ENCODE peak calls at places on chromosome 16, in four cellular contexts. Z is right lobe of liver, M is breast epithelium, C is IMR-90. G is an unnamed sample.

GRCh38 chr16:21033264-21033663 is 117.4 kb downstream of the DNAH3 start:
- DNase-seq in C (no peak), M (no peak), Z (no peak), G (no peak)

GRCh38 chr16:1105888-1106620 is 10.0 kb upstream of the C1QTNF8 start:
- DNase-seq in C (peak), M (peak), Z (peak), G (peak)

GRCh38 chr16:48053346-48053745 is 102.4 kb downstream of the ABCC12 start:
- DNase-seq in Z (no peak), C (peak), M (no peak), G (peak)

GRCh38 chr16:6926762-6927161 is 405.9 kb upstream of the RBFOX1 start:
- DNase-seq in C (no peak), Z (no peak), M (no peak), G (no peak)

GRCh38 chr16:15792563-15792971 is 64.3 kb downstream of the MYH11 start:
- DNase-seq in Z (no peak), C (no peak), M (no peak), G (no peak)

GRCh38 chr16:4556580-4556979 is 440 bp downstream of the C16orf96 start:
- DNase-seq in C (no peak), M (no peak), Z (no peak), G (peak)

GRCh38 chr16:87881327-87882200 is 12.3 kb upstream of the SLC7A5 start:
- DNase-seq in C (no peak), Z (no peak), M (no peak), G (no peak)

GRCh38 chr16:19884611-19885455 is at the start of gene GPRC5B:
- DNase-seq in Z (peak), M (peak), C (peak), G (peak)

GRCh38 chr16:53504161-53504663 is 1.2 kb upstream of the AKTIP start:
- DNase-seq in C (peak), M (peak), Z (peak), G (no peak)

GRCh38 chr16:4623593-4623992 is 1.0 kb upstream of the MGRN1 start:
- DNase-seq in M (no peak), Z (no peak), C (no peak), G (no peak)

GRCh38 chr16:2447920-2448583 is 11.9 kb upstream of the TEDC2 start:
- DNase-seq in M (no peak), Z (no peak), C (peak), G (no peak)

GRCh38 chr16:85688586-85689284 is at the start of gene GINS2:
- DNase-seq in C (peak), Z (peak), M (peak), G (peak)
- TF ChIP-seq POLR2A in C (peak), Z (no peak), M (no peak), G (no peak)

DNA sequence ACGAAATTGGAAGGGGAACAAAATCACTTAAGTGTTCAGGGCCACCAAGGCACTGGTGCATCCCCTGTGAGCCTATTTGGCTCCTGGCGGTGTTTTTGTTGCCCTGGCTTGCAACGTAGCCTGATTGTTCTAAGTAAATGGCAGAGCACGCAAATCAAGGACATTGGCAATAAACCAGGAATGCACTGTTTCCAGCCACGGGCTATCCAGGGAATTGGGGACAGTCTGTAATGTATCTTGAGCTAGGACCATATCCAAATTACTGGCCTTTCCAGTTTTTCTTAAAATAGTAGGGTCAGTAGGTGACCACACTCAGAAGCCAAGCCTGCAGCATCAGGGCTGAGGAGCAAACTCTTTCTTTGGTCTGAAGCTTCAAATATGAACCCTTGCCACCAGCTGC is 734.0 kb downstream of the MAF start:
- DNase-seq in M (no peak), Z (no peak), C (no peak), G (no peak)
- H3K27ac ChIP-seq in M (no peak), Z (no peak), C (no peak), G (no peak)

DNA sequence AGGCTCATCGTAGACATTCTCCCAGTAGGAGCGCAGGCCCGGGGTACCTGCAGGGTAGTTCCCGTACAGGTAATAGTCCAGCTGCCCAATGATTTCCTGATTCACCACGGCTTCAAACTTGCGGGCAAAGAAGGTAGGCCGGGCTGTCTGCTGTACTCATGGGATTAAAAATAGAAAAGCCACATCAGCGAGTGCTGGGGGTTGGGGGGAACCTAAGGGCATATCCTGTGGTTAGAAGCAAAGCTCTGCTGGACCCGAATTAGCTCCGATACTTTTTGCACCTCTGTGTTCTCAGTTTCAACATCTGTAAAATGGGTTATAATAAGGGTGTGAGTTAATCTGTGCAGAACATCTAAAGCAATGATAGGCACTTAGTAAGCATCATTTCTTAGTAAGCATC is 336.2 kb downstream of the XYLT1 start:
- DNase-seq in Z (no peak), M (no peak), C (no peak), G (no peak)
- TF ChIP-seq POLR2A in Z (no peak), M (no peak), C (no peak), G (no peak)

GRCh38 chr16:65737831-65738230 is 616.0 kb upstream of the CDH11 start:
- DNase-seq in C (no peak), Z (no peak), M (no peak), G (no peak)
- H3K27ac ChIP-seq in C (no peak), Z (no peak), M (no peak), G (no peak)

GRCh38 chr16:50620646-50621451 is 60.3 kb downstream of the SNX20 start:
- DNase-seq in M (no peak), Z (peak), C (no peak), G (no peak)
- TF ChIP-seq POLR2A in M (no peak), Z (no peak), C (no peak), G (no peak)

GRCh38 chr16:55261301-55261700 is 62.7 kb upstream of the IRX6 start:
- DNase-seq in C (no peak), M (no peak), Z (no peak), G (no peak)
- H3K27ac ChIP-seq in C (no peak), M (no peak), Z (no peak), G (no peak)

GRCh38 chr16:12545792-12546342 is 257.8 kb downstream of the CPPED1 start:
- DNase-seq in C (no peak), M (no peak), Z (no peak), G (no peak)
- TF ChIP-seq POLR2A in C (no peak), M (no peak), Z (no peak), G (no peak)

GRCh38 chr16:68273896-68274295 is 9.6 kb downstream of the SLC7A6 start:
- DNase-seq in Z (no peak), C (no peak), M (no peak), G (no peak)
- H3K27ac ChIP-seq in Z (no peak), C (no peak), M (peak), G (peak)

GRCh38 chr16:71930013-71930563 is 34.8 kb downstream of the IST1 start:
- DNase-seq in Z (no peak), M (no peak), C (peak), G (no peak)
- TF ChIP-seq POLR2A in Z (no peak), M (no peak), C (no peak), G (no peak)

GRCh38 chr16:58128181-58128631 is 975 bp downstream of the CFAP20 start:
- DNase-seq in Z (peak), M (no peak), C (no peak), G (no peak)
- H3K27ac ChIP-seq in Z (peak), M (peak), C (peak), G (peak)